ENCODE peak calls at places on chromosomes 1 and 21, in eight cellular contexts. J is sigmoid colon, Z is A549, R is H1, C is stomach, L is ovary, E is transverse colon, K is tibial nerve. I is an unnamed sample.

GRCh38 chr1:184593612-184594011 is 161.0 kb downstream of the EDEM3 start:
- DNase-seq in J (no peak), Z (peak), R (no peak), C (no peak), L (no peak), E (no peak), K (no peak), I (no peak)

GRCh38 chr1:248837045-248837793 is 805 bp upstream of the ZNF672 start:
- DNase-seq in J (no peak), Z (no peak), R (no peak), C (peak), L (no peak), E (peak), K (no peak), I (peak)

GRCh38 chr1:230067871-230068814 is 1.1 kb downstream of the GALNT2 start:
- DNase-seq in J (no peak), Z (no peak), R (no peak), C (peak), L (no peak), E (peak), K (no peak), I (no peak)

GRCh38 chr1:185317886-185318310 is 855 bp upstream of the IVNS1ABP start:
- DNase-seq in J (peak), Z (peak), R (no peak), C (peak), L (peak), E (peak), K (no peak), I (peak)

GRCh38 chr1:92792340-92792782 is 7.5 kb upstream of the EVI5 start:
- DNase-seq in J (no peak), Z (peak), R (no peak), C (no peak), L (no peak), E (no peak), K (no peak), I (no peak)

GRCh38 chr1:223704921-223705878 is 7.1 kb upstream of the CAPN2 start:
- DNase-seq in J (no peak), Z (peak), R (no peak), C (no peak), L (no peak), E (no peak), K (no peak), I (peak)

GRCh38 chr1:56434659-56435202 is 144.6 kb downstream of the PLPP3 start:
- DNase-seq in J (no peak), Z (no peak), R (no peak), C (no peak), L (no peak), E (no peak), K (no peak), I (no peak)

GRCh38 chr1:30414851-30415165 is 308.6 kb downstream of the MATN1 start:
- DNase-seq in J (peak), Z (no peak), R (no peak), C (no peak), L (no peak), E (no peak), K (no peak), I (peak)

GRCh38 chr1:47941609-47942237 is 55.5 kb downstream of the TRABD2B start:
- DNase-seq in J (no peak), Z (peak), R (no peak), C (no peak), L (no peak), E (no peak), K (no peak), I (peak)

GRCh38 chr1:58922302-58923089 is 138.6 kb upstream of the JUN start:
- DNase-seq in J (peak), Z (no peak), R (no peak), C (peak), L (peak), E (peak), K (peak), I (peak)

GRCh38 chr1:214248294-214249082 is 32.5 kb upstream of the SMYD2 start:
- DNase-seq in J (no peak), Z (no peak), R (no peak), C (no peak), L (no peak), E (no peak), K (no peak), I (no peak)

GRCh38 chr21:29289317-29289716 is 9.4 kb upstream of the BACH1 start:
- DNase-seq in J (no peak), Z (no peak), R (no peak), C (no peak), L (no peak), E (no peak), K (no peak), I (no peak)

GRCh38 chr1:74811421-74812179 is 78.6 kb downstream of the TYW3 start:
- DNase-seq in J (no peak), Z (no peak), R (no peak), C (no peak), L (no peak), E (peak), K (no peak), I (no peak)

GRCh38 chr1:53526451-53527101 is 67.4 kb downstream of the DMRTB1 start:
- DNase-seq in J (peak), Z (no peak), R (no peak), C (peak), L (peak), E (no peak), K (peak), I (no peak)

GRCh38 chr1:43984855-43985254 is 5.8 kb downstream of the B4GALT2 start:
- DNase-seq in J (no peak), Z (no peak), R (no peak), C (no peak), L (no peak), E (no peak), K (no peak), I (no peak)

GRCh38 chr1:13642306-13643004 is 57.5 kb upstream of the PRDM2 start:
- DNase-seq in J (no peak), Z (no peak), R (no peak), C (no peak), L (no peak), E (no peak), K (no peak), I (peak)

GRCh38 chr1:189970331-189971230 is 507.1 kb downstream of the BRINP3 start:
- DNase-seq in J (no peak), Z (no peak), R (no peak), C (no peak), L (no peak), E (no peak), K (no peak), I (no peak)

GRCh38 chr1:48677306-48678287 is 99.1 kb downstream of the BEND5 start:
- DNase-seq in J (peak), Z (peak), R (peak), C (peak), L (peak), E (peak), K (peak), I (no peak)

GRCh38 chr1:108955881-108956280 is 7.4 kb downstream of the CLCC1 start:
- DNase-seq in J (no peak), Z (no peak), R (no peak), C (no peak), L (no peak), E (no peak), K (no peak), I (no peak)

GRCh38 chr1:237864338-237865244 is 26.1 kb downstream of the ZP4 start:
- DNase-seq in J (peak), Z (peak), R (peak), C (peak), L (peak), E (peak), K (no peak), I (no peak)

GRCh38 chr1:150441121-150441520 is 46.1 kb upstream of the TARS2 start:
- DNase-seq in J (no peak), Z (no peak), R (no peak), C (no peak), L (no peak), E (no peak), K (no peak), I (no peak)

GRCh38 chr1:40078512-40079333 is 18.3 kb downstream of the PPT1 start:
- DNase-seq in J (no peak), Z (peak), R (no peak), C (peak), L (no peak), E (peak), K (no peak), I (no peak)

GRCh38 chr1:244160455-244161020 is 109.5 kb downstream of the ZBTB18 start:
- DNase-seq in J (no peak), Z (no peak), R (no peak), C (no peak), L (no peak), E (no peak), K (no peak), I (no peak)

GRCh38 chr1:212858461-212859265 is 588 bp downstream of the FLVCR1 start:
- DNase-seq in J (peak), Z (peak), R (no peak), C (peak), L (no peak), E (peak), K (no peak), I (no peak)

GRCh38 chr1:100353988-100354387 is 1.7 kb downstream of the CDC14A start:
- DNase-seq in J (no peak), Z (peak), R (no peak), C (no peak), L (no peak), E (no peak), K (no peak), I (no peak)

GRCh38 chr1:2808386-2808705 is 6.9 kb upstream of the TTC34 start:
- DNase-seq in J (no peak), Z (no peak), R (no peak), C (no peak), L (no peak), E (no peak), K (no peak), I (no peak)

GRCh38 chr1:16204634-16205332 is 7.7 kb downstream of the ARHGEF19 start:
- DNase-seq in J (peak), Z (peak), R (no peak), C (peak), L (no peak), E (peak), K (no peak), I (no peak)

GRCh38 chr1:152182431-152182830 is 23.4 kb upstream of the RPTN start:
- DNase-seq in J (no peak), Z (peak), R (no peak), C (no peak), L (no peak), E (no peak), K (no peak), I (no peak)

GRCh38 chr1:244057474-244058385 is 6.6 kb downstream of the ZBTB18 start:
- DNase-seq in J (no peak), Z (no peak), R (no peak), C (no peak), L (no peak), E (no peak), K (no peak), I (no peak)

GRCh38 chr1:165610866-165611265 is 20.2 kb upstream of the MGST3 start:
- DNase-seq in J (no peak), Z (no peak), R (no peak), C (no peak), L (no peak), E (no peak), K (no peak), I (no peak)

GRCh38 chr1:67420835-67421492 is 9.2 kb downstream of the SERBP1 start:
- DNase-seq in J (no peak), Z (no peak), R (no peak), C (no peak), L (no peak), E (no peak), K (no peak), I (no peak)

GRCh38 chr1:8591547-8591946 is 225.9 kb downstream of the RERE start:
- DNase-seq in J (no peak), Z (no peak), R (no peak), C (no peak), L (no peak), E (no peak), K (no peak), I (no peak)

GRCh38 chr1:9434247-9434646 is 105.0 kb upstream of the SLC25A33 start:
- DNase-seq in J (no peak), Z (no peak), R (no peak), C (no peak), L (no peak), E (no peak), K (no peak), I (no peak)

GRCh38 chr1:42936309-42937078 is 22.2 kb downstream of the SLC2A1 start:
- DNase-seq in J (peak), Z (peak), R (no peak), C (peak), L (peak), E (peak), K (peak), I (peak)

GRCh38 chr1:14113841-14114567 is 414.0 kb downstream of the PRDM2 start:
- DNase-seq in J (peak), Z (peak), R (peak), C (no peak), L (no peak), E (peak), K (no peak), I (no peak)

GRCh38 chr21:16588433-16588860 is 858.7 kb downstream of the USP25 start:
- DNase-seq in J (peak), Z (peak), R (no peak), C (peak), L (peak), E (peak), K (peak), I (peak)
- TF ChIP-seq POLR2A in J (peak), Z (no peak), R (no peak), C (no peak), L (peak), E (no peak), K (peak), I (no peak)

GRCh38 chr1:89633745-89634625 is 1.1 kb downstream of the LRRC8C start:
- DNase-seq in J (no peak), Z (peak), R (no peak), C (no peak), L (peak), E (peak), K (no peak), I (no peak)

GRCh38 chr1:89633103-89633744 is at the start of gene LRRC8C:
- DNase-seq in J (peak), Z (peak), R (no peak), C (peak), L (peak), E (peak), K (no peak), I (peak)

GRCh38 chr1:89632213-89633102 is 462 bp upstream of the LRRC8C start:
- DNase-seq in J (peak), Z (peak), R (no peak), C (peak), L (peak), E (peak), K (peak), I (peak)

GRCh38 chr1:89630046-89630445 is 2.9 kb upstream of the LRRC8C start:
- DNase-seq in J (no peak), Z (no peak), R (no peak), C (no peak), L (no peak), E (no peak), K (no peak), I (no peak)

GRCh38 chr1:89631756-89632155 is 1.2 kb upstream of the LRRC8C start:
- DNase-seq in J (no peak), Z (no peak), R (no peak), C (no peak), L (no peak), E (no peak), K (no peak), I (no peak)
- TF ChIP-seq EP300 in J (no peak), Z (no peak), R (no peak), C (no peak), L (no peak), E (no peak), K (no peak), I (no peak)

GRCh38 chr21:43786423-43787179 is 2.8 kb upstream of the RRP1 start:
- DNase-seq in J (no peak), Z (no peak), R (no peak), C (no peak), L (no peak), E (no peak), K (no peak), I (no peak)

GRCh38 chr21:43792406-43792805 is 3.0 kb downstream of the RRP1 start:
- DNase-seq in J (no peak), Z (no peak), R (no peak), C (no peak), L (no peak), E (no peak), K (no peak), I (no peak)

GRCh38 chr21:43790053-43790524 is 712 bp downstream of the RRP1 start:
- DNase-seq in J (no peak), Z (no peak), R (no peak), C (no peak), L (no peak), E (no peak), K (no peak), I (no peak)

GRCh38 chr21:43787180-43787533 is 2.2 kb upstream of the RRP1 start:
- DNase-seq in J (no peak), Z (no peak), R (no peak), C (no peak), L (no peak), E (no peak), K (no peak), I (no peak)

DNA sequence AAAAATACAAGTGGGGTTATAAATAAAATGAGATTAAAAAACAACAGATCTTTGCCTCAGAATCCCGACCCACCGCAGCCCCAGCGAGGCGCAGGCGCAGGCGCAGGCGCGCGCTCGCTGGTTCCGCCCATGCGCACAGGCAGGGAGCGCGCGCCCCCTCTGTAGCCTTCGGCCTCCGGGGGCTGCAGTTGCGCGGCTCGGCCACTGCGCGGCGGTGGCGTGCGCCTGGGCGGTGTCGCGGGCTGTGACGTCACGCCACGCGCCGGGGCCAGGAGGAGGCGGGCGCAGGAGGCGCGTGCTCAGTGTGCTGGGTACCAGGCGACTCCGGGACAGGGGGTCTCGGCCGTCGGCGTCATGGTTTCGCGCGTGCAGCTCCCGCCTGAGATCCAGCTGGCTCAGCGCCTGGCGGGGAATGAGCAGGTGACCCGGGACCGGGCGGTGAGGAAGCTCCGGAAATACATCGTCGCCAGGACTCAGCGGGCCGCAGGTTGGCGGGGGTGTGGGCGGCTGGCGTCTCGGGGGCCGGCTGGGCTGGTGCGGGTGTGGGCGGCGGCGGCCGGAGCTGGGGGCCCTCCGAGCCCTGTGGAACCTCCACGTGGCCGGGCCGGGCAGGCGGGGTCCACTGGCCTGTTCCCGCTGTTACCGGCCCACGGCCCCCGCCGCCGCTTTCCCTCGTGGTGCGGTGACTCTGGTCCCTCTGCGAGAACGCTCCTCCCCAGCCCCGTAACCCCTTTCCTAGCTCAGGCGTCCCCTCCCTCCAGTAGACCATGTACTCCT is at the start of gene RRP1:
- DNase-seq in J (peak), Z (peak), R (peak), C (peak), L (peak), E (peak), K (peak), I (peak)
- TF ChIP-seq POLR2A in J (peak), Z (peak), R (peak), C (no peak), L (peak), E (peak), K (peak), I (no peak)

DNA sequence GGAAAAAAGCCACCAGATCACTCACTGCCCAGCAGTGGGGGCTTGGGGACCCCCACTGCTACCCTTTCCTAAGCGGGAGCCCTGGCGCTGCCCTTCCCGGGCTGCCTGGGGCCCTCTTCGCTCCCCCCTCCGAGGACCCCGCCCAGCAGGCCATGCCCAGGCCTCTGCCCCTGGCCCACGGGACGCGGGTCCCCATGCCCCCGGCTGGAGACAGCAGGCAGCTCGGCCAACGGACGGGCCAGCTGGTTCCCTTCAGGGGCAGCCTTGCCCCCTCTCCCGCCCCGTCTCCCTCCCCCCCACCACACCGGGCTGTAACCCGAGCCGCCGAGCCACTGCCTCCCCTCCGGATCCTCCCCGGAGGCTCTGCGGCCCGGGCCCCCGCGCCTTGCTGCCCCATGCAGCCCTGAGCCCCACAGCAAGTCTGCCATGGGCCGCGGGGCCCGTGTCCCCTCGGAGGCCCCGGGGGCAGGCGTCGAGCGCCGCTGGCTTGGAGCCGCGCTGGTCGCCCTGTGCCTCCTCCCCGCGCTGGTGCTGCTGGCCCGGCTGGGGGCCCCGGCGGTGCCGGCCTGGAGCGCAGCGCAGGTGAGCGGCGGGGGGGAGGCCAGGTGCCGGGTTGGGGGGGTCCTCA is at the start of gene MMP23B:
- DNase-seq in J (peak), Z (no peak), R (no peak), C (no peak), L (peak), E (no peak), K (no peak), I (peak)
- TF ChIP-seq EP300 in J (no peak), Z (no peak), R (no peak), C (no peak), L (no peak), E (no peak), K (no peak), I (no peak)

GRCh38 chr1:239353536-239353935 is 32.8 kb upstream of the CHRM3 start:
- DNase-seq in J (no peak), Z (no peak), R (no peak), C (peak), L (no peak), E (peak), K (no peak), I (no peak)
- TF ChIP-seq POLR2A in J (no peak), Z (no peak), R (no peak), C (no peak), L (no peak), E (no peak), K (no peak), I (no peak)

DNA sequence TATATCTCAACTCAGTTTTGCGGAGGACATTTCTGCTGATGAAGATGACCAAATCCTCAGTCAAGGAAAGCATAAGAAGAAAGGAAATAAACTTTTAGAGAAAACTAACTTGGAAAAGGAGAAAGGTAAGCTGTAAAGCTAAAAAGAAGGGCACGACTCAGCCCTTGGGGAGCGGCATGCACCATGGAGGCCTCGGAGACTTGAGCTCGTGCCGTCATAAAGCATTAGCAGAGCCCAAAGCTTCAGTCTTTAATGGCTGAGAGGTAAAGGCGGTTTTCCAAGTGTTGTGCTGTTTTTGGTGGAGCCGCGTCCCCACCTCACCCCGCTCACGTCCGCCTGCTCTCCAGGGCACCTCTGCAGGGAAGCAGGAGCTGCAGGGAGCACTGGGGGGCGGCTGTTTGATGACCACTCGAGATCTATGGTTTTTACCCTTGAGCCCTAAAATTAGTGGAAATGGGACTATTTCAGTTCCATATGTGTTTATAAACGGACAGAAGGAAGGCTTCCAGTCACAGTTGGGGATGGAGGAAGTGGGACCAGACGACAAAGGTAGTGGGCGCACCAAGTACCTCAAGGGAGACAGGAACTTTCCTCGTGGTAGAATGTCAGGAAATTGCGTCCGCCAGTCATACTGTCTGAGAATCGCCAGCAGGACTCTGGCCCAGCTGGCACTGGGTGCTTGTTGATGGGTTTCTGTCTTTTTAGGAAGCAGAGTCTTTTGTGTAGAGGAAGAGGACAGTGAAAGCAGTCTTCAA is 27.6 kb downstream of the RRP1B start:
- DNase-seq in J (no peak), Z (no peak), R (no peak), C (no peak), L (no peak), E (no peak), K (no peak), I (no peak)
- TF ChIP-seq EP300 in J (no peak), Z (no peak), R (no peak), C (no peak), L (no peak), E (no peak), K (no peak), I (no peak)